ENCODE peak calls at places on chromosome 2, in eight cellular contexts. B is activated T-helper 1 cell treated with Interleukin-2 at 50 U/mL for 16 hours; V is iris pigment epithelial cell; Z is non-pigmented ciliary epithelial cell; D is lower lobe of right lung; X is HTR-8/SVneo; I is activated naive CD4-positive, alpha-beta T cell treated with anti-CD3 and anti-CD28 coated beads for 36 hours; T is stimulated activated CD4-positive, alpha-beta T cell treated with anti-CD3 and anti-CD28 coated beads, Interleukin-15, amount 100 ng/mL, for 48 hours. W is an unnamed sample.

GRCh38 chr2:236659758-236660150 is 90.1 kb downstream of the ACKR3 start:
- DNase-seq in T (no peak), I (no peak), V (no peak), Z (no peak), D (no peak), B (no peak), X (no peak), W (no peak)

GRCh38 chr2:43806719-43807031 is 32.0 kb downstream of the ABCG5 start:
- DNase-seq in D (no peak), V (no peak), I (no peak), X (no peak), T (no peak), B (no peak), Z (no peak), W (no peak)

GRCh38 chr2:172270278-172271079 is 156.9 kb upstream of the ITGA6 start:
- DNase-seq in V (no peak), I (peak), Z (no peak), X (no peak), T (no peak), B (peak), D (no peak), W (peak)

GRCh38 chr2:139990646-139991335 is 1210.6 kb upstream of the NXPH2 start:
- DNase-seq in X (no peak), V (no peak), I (no peak), D (no peak), B (no peak), Z (no peak), T (no peak), W (no peak)

GRCh38 chr2:237441605-237442004 is 27.6 kb upstream of the COL6A3 start:
- DNase-seq in T (peak), I (peak), Z (no peak), B (no peak), X (no peak), V (peak), D (no peak), W (no peak)

GRCh38 chr2:128584296-128584900 is 265.7 kb upstream of the HS6ST1 start:
- DNase-seq in I (no peak), V (peak), T (no peak), X (no peak), B (no peak), D (no peak), Z (peak), W (no peak)

GRCh38 chr2:46296216-46296839 is 879 bp upstream of the EPAS1 start:
- DNase-seq in X (no peak), T (no peak), D (peak), V (no peak), I (peak), B (no peak), Z (no peak), W (peak)

GRCh38 chr2:9106338-9107167 is 100.1 kb upstream of the ASAP2 start:
- DNase-seq in D (no peak), B (no peak), I (no peak), V (no peak), T (no peak), X (no peak), Z (no peak), W (no peak)

GRCh38 chr2:219157396-219157795 is 3.2 kb downstream of the NHEJ1 start:
- DNase-seq in X (no peak), I (no peak), T (no peak), V (no peak), Z (no peak), D (no peak), B (no peak), W (no peak)

GRCh38 chr2:138112536-138112935 is 148.3 kb downstream of the HNMT start:
- DNase-seq in T (no peak), D (no peak), V (peak), Z (no peak), B (no peak), I (no peak), X (no peak), W (no peak)

GRCh38 chr2:240956935-240957655 is 41.3 kb upstream of the SNED1 start:
- DNase-seq in Z (no peak), B (no peak), X (no peak), T (no peak), I (peak), D (no peak), V (no peak), W (no peak)

GRCh38 chr2:58974426-58974825 is 733.3 kb upstream of the FANCL start:
- DNase-seq in V (no peak), D (no peak), T (no peak), Z (no peak), B (no peak), X (no peak), I (no peak), W (no peak)

GRCh38 chr2:108222261-108222660 is 17.5 kb upstream of the SULT1C3 start:
- DNase-seq in V (no peak), Z (no peak), I (no peak), X (no peak), T (no peak), D (no peak), B (no peak), W (no peak)

GRCh38 chr2:219744698-219745097 is 117.3 kb downstream of the SLC4A3 start:
- DNase-seq in T (no peak), X (no peak), Z (no peak), V (no peak), B (no peak), I (no peak), D (no peak), W (no peak)

GRCh38 chr2:96920801-96921560 is 51.1 kb upstream of the SEMA4C start:
- DNase-seq in X (no peak), Z (no peak), B (no peak), V (no peak), D (no peak), T (no peak), I (no peak), W (no peak)

GRCh38 chr2:31318360-31319336 is 84.7 kb downstream of the EHD3 start:
- DNase-seq in D (peak), T (peak), B (peak), V (peak), I (peak), Z (peak), X (no peak), W (no peak)

GRCh38 chr2:225464346-225465025 is 65.0 kb downstream of the NYAP2 start:
- DNase-seq in V (no peak), Z (no peak), X (no peak), B (no peak), T (no peak), I (peak), D (no peak), W (no peak)

GRCh38 chr2:97935719-97936161 is 60.0 kb downstream of the TMEM131 start:
- DNase-seq in T (no peak), B (no peak), V (peak), D (no peak), Z (no peak), X (no peak), I (no peak), W (peak)

GRCh38 chr2:95384854-95385569 is 17.5 kb upstream of the FAHD2A start:
- DNase-seq in B (no peak), X (no peak), T (no peak), Z (no peak), I (no peak), V (no peak), D (no peak), W (peak)

GRCh38 chr2:28507806-28508764 is 12.2 kb downstream of the PLB1 start:
- DNase-seq in X (no peak), T (peak), Z (no peak), D (no peak), I (peak), B (no peak), V (peak), W (peak)

GRCh38 chr2:105344704-105345345 is 7.5 kb downstream of the C2orf49 start:
- DNase-seq in B (no peak), I (no peak), V (no peak), D (no peak), Z (no peak), X (no peak), T (no peak), W (peak)

GRCh38 chr2:76711490-76711889 is 810.7 kb downstream of the LRRTM4 start:
- DNase-seq in Z (no peak), X (no peak), V (no peak), I (no peak), T (no peak), D (no peak), B (no peak), W (peak)

GRCh38 chr2:26519396-26519991 is 41.6 kb upstream of the OTOF start:
- DNase-seq in V (peak), B (no peak), D (no peak), I (peak), Z (no peak), X (no peak), T (no peak), W (peak)

GRCh38 chr2:124575497-124575896 is 550.4 kb downstream of the CNTNAP5 start:
- DNase-seq in D (no peak), Z (no peak), B (no peak), V (no peak), T (no peak), I (no peak), X (no peak), W (no peak)